ENCODE peak calls at places on chromosome 7, in ten cellular contexts. N is GM12865; C is GM12878; A is left kidney; R is fibroblast of the aortic adventitia; Q is A549; J is cardiac muscle cell; F is left ventricle myocardium inferior; T is CD4-positive, alpha-beta memory T cell; U is GM12892. D is an unnamed sample.

GRCh38 chr7:25759748-25760147 is 392.2 kb upstream of the NFE2L3 start:
- DNase-seq in N (no peak), C (no peak), A (no peak), R (no peak), Q (no peak), J (no peak), F (no peak), T (no peak), U (no peak), D (no peak)

GRCh38 chr7:136869991-136870798 is 1.7 kb downstream of the CHRM2 start:
- DNase-seq in N (no peak), C (no peak), A (peak), R (no peak), Q (no peak), J (peak), F (peak), T (no peak), U (no peak), D (peak)

GRCh38 chr7:155602156-155602555 is 42.3 kb upstream of the RBM33 start:
- DNase-seq in N (no peak), C (no peak), A (no peak), R (no peak), Q (no peak), J (no peak), F (no peak), T (no peak), U (no peak), D (no peak)

GRCh38 chr7:142891490-142892082 is 6.0 kb upstream of the TRPV6 start:
- DNase-seq in N (no peak), C (no peak), A (no peak), R (no peak), Q (no peak), J (no peak), F (no peak), T (no peak), U (no peak), D (no peak)

GRCh38 chr7:1823376-1824150 is 153.5 kb downstream of the ELFN1 start:
- DNase-seq in N (no peak), C (no peak), A (no peak), R (no peak), Q (no peak), J (no peak), F (peak), T (no peak), U (no peak), D (no peak)

GRCh38 chr7:115475774-115476407 is 554.0 kb downstream of the MDFIC start:
- DNase-seq in N (peak), C (no peak), A (peak), R (no peak), Q (no peak), J (peak), F (no peak), T (peak), U (no peak), D (no peak)

GRCh38 chr7:145978769-145979168 is 137.8 kb upstream of the CNTNAP2 start:
- DNase-seq in N (no peak), C (no peak), A (no peak), R (no peak), Q (no peak), J (no peak), F (no peak), T (no peak), U (no peak), D (no peak)

GRCh38 chr7:28939367-28939766 is 18.8 kb downstream of the TRIL start:
- DNase-seq in N (no peak), C (no peak), A (peak), R (no peak), Q (no peak), J (no peak), F (no peak), T (no peak), U (no peak), D (no peak)

GRCh38 chr7:11177793-11178192 is 204.1 kb downstream of the PHF14 start:
- DNase-seq in N (no peak), C (no peak), A (no peak), R (no peak), Q (peak), J (no peak), F (no peak), T (no peak), U (no peak), D (no peak)

GRCh38 chr7:141558544-141559183 is 7.5 kb downstream of the AGK start:
- DNase-seq in N (peak), C (peak), A (no peak), R (peak), Q (no peak), J (peak), F (no peak), T (peak), U (no peak), D (no peak)

GRCh38 chr7:74525881-74526280 is 72.2 kb downstream of the GTF2IRD1 start:
- DNase-seq in N (no peak), C (no peak), A (peak), R (no peak), Q (no peak), J (no peak), F (no peak), T (no peak), U (no peak), D (no peak)

GRCh38 chr7:155189600-155189989 is 108.1 kb upstream of the INSIG1 start:
- DNase-seq in N (no peak), C (no peak), A (no peak), R (no peak), Q (no peak), J (no peak), F (no peak), T (no peak), U (no peak), D (no peak)

GRCh38 chr7:22481726-22482125 is 18.3 kb downstream of the STEAP1B start:
- DNase-seq in N (peak), C (peak), A (peak), R (no peak), Q (no peak), J (peak), F (no peak), T (no peak), U (no peak), D (no peak)

GRCh38 chr7:69395072-69395714 is 203.1 kb upstream of the AUTS2 start:
- DNase-seq in N (no peak), C (no peak), A (no peak), R (peak), Q (peak), J (peak), F (no peak), T (no peak), U (no peak), D (no peak)

GRCh38 chr7:45670227-45670626 is 96.1 kb downstream of the ADCY1 start:
- DNase-seq in N (no peak), C (no peak), A (no peak), R (no peak), Q (no peak), J (no peak), F (no peak), T (no peak), U (no peak), D (no peak)

GRCh38 chr7:55965805-55966421 is 1.5 kb downstream of the NIPSNAP2 start:
- DNase-seq in N (no peak), C (no peak), A (no peak), R (no peak), Q (no peak), J (no peak), F (peak), T (no peak), U (no peak), D (peak)

GRCh38 chr7:130152270-130153141 is 52.7 kb downstream of the TMEM209 start:
- DNase-seq in N (no peak), C (no peak), A (peak), R (peak), Q (no peak), J (peak), F (no peak), T (peak), U (no peak), D (no peak)

GRCh38 chr7:6160191-6160623 is 112.2 kb downstream of the CYTH3 start:
- DNase-seq in N (no peak), C (no peak), A (peak), R (peak), Q (peak), J (peak), F (peak), T (peak), U (no peak), D (no peak)

GRCh38 chr7:4837814-4838625 is 23.8 kb downstream of the PAPOLB start:
- DNase-seq in N (no peak), C (no peak), A (peak), R (no peak), Q (no peak), J (no peak), F (no peak), T (no peak), U (no peak), D (no peak)

GRCh38 chr7:26365077-26365896 is 73.6 kb downstream of the SNX10 start:
- DNase-seq in N (peak), C (peak), A (peak), R (peak), Q (peak), J (peak), F (no peak), T (peak), U (no peak), D (no peak)

GRCh38 chr7:13894956-13895355 is 94.5 kb downstream of the ETV1 start:
- DNase-seq in N (no peak), C (no peak), A (no peak), R (no peak), Q (no peak), J (no peak), F (no peak), T (no peak), U (no peak), D (no peak)

GRCh38 chr7:155864271-155864985 is 52.2 kb upstream of the SHH start:
- DNase-seq in N (no peak), C (no peak), A (no peak), R (no peak), Q (no peak), J (no peak), F (no peak), T (no peak), U (no peak), D (no peak)

GRCh38 chr7:2468227-2468626 is 8.0 kb downstream of the GRIFIN start:
- DNase-seq in N (no peak), C (no peak), A (no peak), R (no peak), Q (no peak), J (no peak), F (no peak), T (no peak), U (no peak), D (no peak)

GRCh38 chr7:39299695-39300094 is 266.5 kb upstream of the YAE1 start:
- DNase-seq in N (no peak), C (no peak), A (no peak), R (no peak), Q (no peak), J (no peak), F (no peak), T (no peak), U (no peak), D (no peak)

GRCh38 chr7:45986355-45987298 is 65.6 kb upstream of the IGFBP3 start:
- DNase-seq in N (no peak), C (no peak), A (no peak), R (no peak), Q (no peak), J (no peak), F (no peak), T (no peak), U (no peak), D (no peak)

GRCh38 chr7:155291045-155291530 is 6.6 kb upstream of the INSIG1 start:
- DNase-seq in N (no peak), C (no peak), A (no peak), R (peak), Q (peak), J (peak), F (no peak), T (no peak), U (no peak), D (no peak)

GRCh38 chr7:16422917-16423316 is 1.6 kb upstream of the CRPPA start:
- DNase-seq in N (no peak), C (no peak), A (peak), R (no peak), Q (peak), J (no peak), F (no peak), T (no peak), U (no peak), D (no peak)

D was measured in Right ventricle myocardium inferior.